ENCODE peak calls at places on chromosomes 4 and X, in ten cellular contexts. U is Peyer's patch, J is HCT116, Y is GM12878, R is esophagus squamous epithelium, S is breast epithelium, Q is body of pancreas, F is adrenal gland, W is K562, I is heart left ventricle. C is an unnamed sample.

GRCh38 chr4:172573899-172574298 is 594.7 kb upstream of the GALNT7 start:
- DNase-seq in R (no peak), U (no peak), J (no peak), F (no peak), I (no peak), W (no peak), Y (no peak), S (no peak), Q (no peak), C (no peak)

GRCh38 chr4:123505457-123506310 is 109.1 kb downstream of the SPRY1 start:
- DNase-seq in U (peak; percentile 46), I (peak; percentile 57), Q (peak; percentile 73), W (no peak), S (peak; percentile 52), Y (no peak), F (peak; percentile 49), J (no peak), R (no peak), C (peak; percentile 59)

GRCh38 chr4:41214158-41215146 is at the start of gene APBB2:
- DNase-seq in R (peak; percentile 27), Y (peak; percentile 49), U (peak; percentile 40), S (peak; percentile 94), Q (peak; percentile 97), F (peak; percentile 97), J (peak; percentile 93), I (peak; percentile 98), W (peak; percentile 86), C (peak; percentile 96)

GRCh38 chrX:136847874-136848273 is 32.7 kb downstream of the RBMX start:
- DNase-seq in S (no peak), F (no peak), Y (no peak), R (no peak), W (no peak), U (no peak), J (no peak), I (no peak), Q (no peak), C (no peak)

GRCh38 chr4:86338989-86339388 is 20.9 kb downstream of the MAPK10 start:
- DNase-seq in I (no peak), S (no peak), R (no peak), Q (no peak), J (peak; percentile 13), F (peak; percentile 51), U (no peak), W (no peak), Y (no peak), C (no peak)

GRCh38 chr4:65943076-65943475 is 272.8 kb upstream of the EPHA5 start:
- DNase-seq in R (no peak), I (no peak), Y (no peak), S (no peak), J (no peak), U (no peak), Q (no peak), W (no peak), F (no peak), C (no peak)

GRCh38 chrX:46912673-46913491 is 661 bp downstream of the JADE3 start:
- DNase-seq in U (peak; percentile 50), F (peak; percentile 49), R (no peak), Y (no peak), J (no peak), Q (peak; percentile 63), S (peak; percentile 46), W (peak; percentile 18), I (peak; percentile 55), C (peak; percentile 43)

GRCh38 chr4:94339779-94340178 is 2.9 kb downstream of the HPGDS start:
- DNase-seq in Q (no peak), I (no peak), F (no peak), R (no peak), J (no peak), Y (no peak), S (no peak), W (no peak), U (no peak), C (no peak)

GRCh38 chr4:151429957-151430548 is 21.1 kb downstream of the FHIP1A start:
- DNase-seq in W (no peak), F (no peak), Y (no peak), S (no peak), U (no peak), Q (no peak), I (no peak), R (no peak), J (no peak), C (no peak)

GRCh38 chrX:8345473-8345872 is 119.2 kb upstream of the VCX3B start:
- DNase-seq in Q (no peak), S (no peak), F (no peak), I (no peak), R (no peak), Y (no peak), J (no peak), U (no peak), W (no peak), C (no peak)

GRCh38 chr4:5051210-5051691 is at the start of gene STK32B:
- DNase-seq in U (no peak), Y (no peak), I (peak; percentile 70), R (no peak), Q (peak; percentile 47), S (peak; percentile 64), J (no peak), F (peak; percentile 53), W (peak; percentile 54), C (peak; percentile 70)

GRCh38 chrX:40061871-40062524 is 35.8 kb downstream of the BCOR start:
- DNase-seq in J (no peak), I (no peak), U (no peak), R (no peak), Y (no peak), W (no peak), Q (no peak), S (no peak), F (no peak), C (no peak)

GRCh38 chr4:165403667-165404066 is 24.9 kb downstream of the CPE start:
- DNase-seq in U (no peak), J (no peak), W (no peak), F (no peak), Q (no peak), S (no peak), R (no peak), I (no peak), Y (no peak), C (no peak)

DNA sequence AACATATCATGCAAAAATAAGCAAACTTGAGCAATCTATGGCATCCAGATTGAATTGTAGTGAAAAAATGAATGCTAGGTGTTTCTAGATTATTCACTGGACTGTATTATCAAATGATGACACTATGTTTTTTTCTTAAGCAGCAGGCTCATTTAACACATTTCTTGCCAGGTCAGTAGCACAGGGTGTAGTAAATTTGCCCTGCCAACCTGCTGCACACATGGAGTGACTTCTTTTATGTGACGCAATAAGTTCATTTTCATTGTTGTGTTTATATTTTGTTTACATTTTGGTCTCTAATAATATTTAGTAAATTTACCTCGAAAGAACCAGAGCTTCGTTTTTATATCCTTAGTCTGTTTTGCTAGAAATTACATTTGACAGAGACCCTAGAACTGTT is 9.5 kb downstream of the VBP1 start:
- DNase-seq in W (no peak), F (no peak), R (no peak), J (no peak), Q (no peak), I (no peak), Y (no peak), S (no peak), U (no peak), C (no peak)
- H3K9me3 ChIP-seq in W (no peaks in the 10 kb centered on the region), F (no peaks in the 10 kb centered on the region), R (no peaks in the 10 kb centered on the region), J (no peaks in the 10 kb centered on the region), Q (no peaks in the 10 kb centered on the region), I (no peaks in the 10 kb centered on the region), Y (no peaks in the 10 kb centered on the region), S (no peaks in the 10 kb centered on the region), U (no peaks in the 10 kb centered on the region), C (no peaks in the 10 kb centered on the region)

DNA sequence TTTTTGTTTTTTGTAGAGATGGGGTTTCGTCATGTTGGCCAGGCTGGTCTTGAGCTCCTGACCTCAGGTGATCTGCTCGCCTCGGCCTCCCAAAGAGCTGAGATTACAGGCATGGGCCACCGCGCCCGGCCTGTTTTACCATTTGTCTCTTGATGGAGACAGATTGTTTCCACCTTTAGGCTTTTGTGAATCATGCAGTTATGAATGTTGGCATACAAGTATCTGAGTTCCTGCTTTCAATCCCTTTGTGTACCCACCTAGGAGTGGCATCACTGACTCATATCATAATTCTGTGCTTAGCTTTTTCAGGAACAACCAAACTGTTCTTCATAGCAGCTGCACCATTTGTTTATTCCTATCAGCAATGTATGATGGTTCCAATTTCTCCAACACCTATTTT is 20.2 kb upstream of the MGST2 start:
- DNase-seq in J (no peak), F (no peak), Q (no peak), Y (no peak), U (no peak), W (no peak), S (no peak), R (no peak), I (no peak), C (no peak)
- TF ChIP-seq POLR2A in J (no peak), F (no peak), Q (no peak), Y (no peak), U (no peak), W (no peak), S (no peak), R (no peak), I (no peak), C (no peak)

GRCh38 chr4:147933316-147933715 is 201.4 kb downstream of the ARHGAP10 start:
- DNase-seq in Y (no peak), Q (no peak), F (no peak), I (no peak), U (no peak), W (no peak), J (no peak), R (no peak), S (no peak), C (no peak)
- TF ChIP-seq CTCF in Y (peak; percentile 29), Q (no peak), F (no peak), I (no peak), U (no peak), W (no peak), J (no peak), R (no peak), S (no peak), C (no peak)

GRCh38 chr4:189845145-189845846 is 95.4 kb upstream of the FRG1 start:
- DNase-seq in F (no peak), J (no peak), S (no peak), U (no peak), R (no peak), W (no peak), Q (no peak), Y (no peak), I (no peak), C (no peak)
- H3K9me3 ChIP-seq in F (no peaks in the 10 kb centered on the region), J (no peaks in the 10 kb centered on the region), S (no peaks in the 10 kb centered on the region), U (no peaks in the 10 kb centered on the region), R (no peaks in the 10 kb centered on the region), W (no peaks in the 10 kb centered on the region), Q (no peaks in the 10 kb centered on the region), Y (peaks cover 2% of the 10 kb centered on the region), I (no peaks in the 10 kb centered on the region), C (no peaks in the 10 kb centered on the region)

GRCh38 chrX:154401045-154401799 is 3.0 kb downstream of the RPL10 start:
- DNase-seq in Q (peak; percentile 49), U (no peak), F (no peak), W (no peak), Y (no peak), R (no peak), J (no peak), I (no peak), S (no peak), C (no peak)
- TF ChIP-seq POLR2A in Q (peak; percentile 73), U (no peak), F (peak; percentile 10), W (peak; percentile 96), Y (peak; percentile 90), R (no peak), J (peak; percentile 74), I (no peak), S (no peak), C (no peak)

DNA sequence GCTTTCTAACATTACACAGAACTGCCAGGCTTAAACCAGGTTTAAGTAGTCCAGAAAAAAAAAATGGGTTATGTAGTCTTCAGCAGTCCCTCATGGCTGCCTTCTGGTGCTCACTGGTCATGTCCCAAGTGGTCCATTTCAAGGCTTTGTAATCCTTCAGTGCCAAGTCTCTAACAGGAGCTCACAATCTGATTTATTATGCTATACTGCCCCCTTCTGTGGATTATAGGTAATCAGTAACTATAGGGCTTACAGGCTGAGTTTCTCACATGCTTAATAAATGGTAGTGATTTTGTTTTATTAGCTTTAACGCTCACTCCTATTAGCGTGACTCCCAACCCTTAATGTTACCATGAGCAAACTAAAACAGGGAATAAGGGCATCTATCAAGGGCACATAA is 92.5 kb upstream of the EDA2R start:
- DNase-seq in I (no peak), U (no peak), R (no peak), S (no peak), W (peak; percentile 9), F (no peak), Y (peak; percentile 3), Q (no peak), J (no peak), C (no peak)
- TF ChIP-seq CTCF in I (no peak), U (peak; percentile 28), R (peak; percentile 12), S (no peak), W (no peak), F (peak; percentile 43), Y (peak; percentile 45), Q (no peak), J (no peak), C (no peak)

C was measured in ovary.